ENCODE peak calls at places on chromosomes 5 and 9, in seven cellular contexts. One of them, this sample, is unnamed.

GRCh38 chr5:74374656-74375055 is 265.9 kb downstream of the ENC1 start:
- DNase-seq in HCT116: no peak
- DNase-seq in H1: no peak
- DNase-seq in HepG2: no peak
- DNase-seq in endothelial cell of umbilical vein: no peak
- DNase-seq in A549: no peak
- DNase-seq in K562: no peak
- DNase-seq in this sample: no peak

GRCh38 chr5:177447066-177447610 is 524 bp downstream of the PRR7 start:
- DNase-seq in endothelial cell of umbilical vein: no peak
- DNase-seq in A549: peak; percentile 77
- DNase-seq in HepG2: no peak
- DNase-seq in H1: peak; percentile 82
- DNase-seq in HCT116: no peak
- DNase-seq in K562: peak; percentile 81
- DNase-seq in this sample: peak; percentile 78

GRCh38 chr5:87020099-87020934 is 247.4 kb upstream of the RASA1 start:
- DNase-seq in HCT116: no peak
- DNase-seq in H1: no peak
- DNase-seq in endothelial cell of umbilical vein: no peak
- DNase-seq in A549: no peak
- DNase-seq in HepG2: no peak
- DNase-seq in K562: no peak
- DNase-seq in this sample: peak; percentile 31

GRCh38 chr9:26326473-26327044 is 566.0 kb downstream of the CAAP1 start:
- DNase-seq in HepG2: peak; percentile 44
- DNase-seq in H1: peak; percentile 51
- DNase-seq in HCT116: peak; percentile 15
- DNase-seq in endothelial cell of umbilical vein: peak; percentile 83
- DNase-seq in A549: peak; percentile 72
- DNase-seq in K562: no peak
- DNase-seq in this sample: peak; percentile 32

GRCh38 chr5:126454081-126454480 is 30.9 kb downstream of the GRAMD2B start:
- DNase-seq in HCT116: no peak
- DNase-seq in K562: no peak
- DNase-seq in endothelial cell of umbilical vein: no peak
- DNase-seq in HepG2: no peak
- DNase-seq in A549: no peak
- DNase-seq in H1: no peak
- DNase-seq in this sample: no peak

GRCh38 chr9:95920024-95920423 is 44.5 kb downstream of the ERCC6L2 start:
- DNase-seq in A549: no peak
- DNase-seq in H1: no peak
- DNase-seq in K562: no peak
- DNase-seq in endothelial cell of umbilical vein: no peak
- DNase-seq in HCT116: no peak
- DNase-seq in HepG2: no peak
- DNase-seq in this sample: peak; percentile 67

GRCh38 chr5:142131394-142131793 is 22.8 kb downstream of the NDFIP1 start:
- DNase-seq in A549: no peak
- DNase-seq in HCT116: no peak
- DNase-seq in endothelial cell of umbilical vein: no peak
- DNase-seq in K562: no peak
- DNase-seq in HepG2: no peak
- DNase-seq in H1: no peak
- DNase-seq in this sample: no peak

GRCh38 chr9:137307255-137308101 is 5.4 kb upstream of the NRARP start:
- DNase-seq in HepG2: no peak
- DNase-seq in K562: no peak
- DNase-seq in H1: peak; percentile 83
- DNase-seq in endothelial cell of umbilical vein: no peak
- DNase-seq in A549: no peak
- DNase-seq in HCT116: no peak
- DNase-seq in this sample: peak; percentile 64

GRCh38 chr9:12462861-12463260 is 230.3 kb upstream of the TYRP1 start:
- DNase-seq in K562: no peak
- DNase-seq in endothelial cell of umbilical vein: no peak
- DNase-seq in HCT116: no peak
- DNase-seq in A549: no peak
- DNase-seq in H1: no peak
- DNase-seq in HepG2: no peak
- DNase-seq in this sample: no peak

GRCh38 chr9:107216331-107216730 is 66.7 kb upstream of the RAD23B start:
- DNase-seq in H1: no peak
- DNase-seq in endothelial cell of umbilical vein: no peak
- DNase-seq in K562: no peak
- DNase-seq in A549: no peak
- DNase-seq in HCT116: no peak
- DNase-seq in HepG2: no peak
- DNase-seq in this sample: no peak

GRCh38 chr5:2204366-2205184 is 321.9 kb upstream of the IRX4 start:
- DNase-seq in H1: no peak
- DNase-seq in HCT116: no peak
- DNase-seq in endothelial cell of umbilical vein: no peak
- DNase-seq in K562: no peak
- DNase-seq in HepG2: no peak
- DNase-seq in A549: no peak
- DNase-seq in this sample: no peak

GRCh38 chr5:107968998-107969397 is 298.3 kb upstream of the EFNA5 start:
- DNase-seq in HepG2: no peak
- DNase-seq in H1: no peak
- DNase-seq in A549: no peak
- DNase-seq in K562: no peak
- DNase-seq in endothelial cell of umbilical vein: peak; percentile 72
- DNase-seq in HCT116: no peak
- DNase-seq in this sample: no peak

GRCh38 chr5:126516133-126516532 is 78.9 kb downstream of the ALDH7A1 start:
- DNase-seq in HepG2: no peak
- DNase-seq in endothelial cell of umbilical vein: no peak
- DNase-seq in H1: no peak
- DNase-seq in A549: no peak
- DNase-seq in K562: no peak
- DNase-seq in HCT116: no peak
- DNase-seq in this sample: no peak

GRCh38 chr5:146007270-146007669 is 70.9 kb downstream of the SH3RF2 start:
- DNase-seq in HepG2: peak; percentile 34
- DNase-seq in H1: no peak
- DNase-seq in A549: peak; percentile 21
- DNase-seq in endothelial cell of umbilical vein: no peak
- DNase-seq in K562: no peak
- DNase-seq in HCT116: peak; percentile 27
- DNase-seq in this sample: peak; percentile 60

GRCh38 chr5:130762031-130762430 is 403.0 kb downstream of the HINT1 start:
- DNase-seq in HepG2: no peak
- DNase-seq in K562: no peak
- DNase-seq in H1: no peak
- DNase-seq in HCT116: no peak
- DNase-seq in endothelial cell of umbilical vein: no peak
- DNase-seq in A549: no peak
- DNase-seq in this sample: no peak

GRCh38 chr5:40308867-40309266 is 370.8 kb upstream of the PTGER4 start:
- DNase-seq in HepG2: no peak
- DNase-seq in A549: no peak
- DNase-seq in K562: no peak
- DNase-seq in endothelial cell of umbilical vein: no peak
- DNase-seq in H1: no peak
- DNase-seq in HCT116: no peak
- DNase-seq in this sample: no peak

GRCh38 chr9:26112724-26113123 is 434.5 kb upstream of the TUSC1 start:
- DNase-seq in HCT116: no peak
- DNase-seq in H1: no peak
- DNase-seq in endothelial cell of umbilical vein: no peak
- DNase-seq in K562: no peak
- DNase-seq in HepG2: no peak
- DNase-seq in A549: no peak
- DNase-seq in this sample: no peak

DNA sequence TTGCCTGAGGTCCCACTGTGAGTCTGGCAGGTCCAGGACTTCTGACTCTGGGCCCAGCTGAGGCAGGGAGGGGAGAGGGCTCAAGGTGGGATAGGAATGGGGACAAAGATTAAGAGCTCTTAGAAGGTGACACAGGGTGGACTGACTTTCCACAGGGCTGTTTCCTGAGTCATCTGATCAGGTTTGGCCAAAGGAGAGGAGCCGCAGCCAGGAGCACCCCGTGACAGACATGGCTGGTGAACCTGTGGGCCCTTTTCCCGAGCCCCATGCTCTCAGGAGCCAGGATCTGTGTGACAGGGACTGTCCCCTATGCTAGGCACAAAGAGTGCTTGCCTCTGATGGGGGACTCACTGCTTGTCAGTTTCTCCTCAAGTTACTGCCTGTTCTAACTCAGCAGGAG is 37.8 kb downstream of the COL27A1 start:
- DNase-seq in A549: no peak
- DNase-seq in endothelial cell of umbilical vein: no peak
- DNase-seq in HepG2: no peak
- DNase-seq in H1: no peak
- DNase-seq in HCT116: no peak
- DNase-seq in K562: no peak
- DNase-seq in this sample: no peak
- TF ChIP-seq MAX in A549: no peak
- TF ChIP-seq MAX in endothelial cell of umbilical vein: no peak
- TF ChIP-seq MAX in HepG2: no peak
- TF ChIP-seq MAX in H1: no peak
- TF ChIP-seq MAX in HCT116: no peak
- TF ChIP-seq MAX in K562: no peak
- TF ChIP-seq MAX in this sample: no peak

GRCh38 chr5:66149950-66150349 is 5.8 kb downstream of the SREK1 start:
- DNase-seq in HepG2: no peak
- DNase-seq in H1: no peak
- DNase-seq in K562: no peak
- DNase-seq in endothelial cell of umbilical vein: no peak
- DNase-seq in A549: no peak
- DNase-seq in HCT116: no peak
- DNase-seq in this sample: peak; percentile 55

GRCh38 chr5:66145737-66146136 is 1.6 kb downstream of the SREK1 start:
- DNase-seq in HCT116: no peak
- DNase-seq in H1: no peak
- DNase-seq in HepG2: no peak
- DNase-seq in K562: no peak
- DNase-seq in A549: no peak
- DNase-seq in endothelial cell of umbilical vein: no peak
- DNase-seq in this sample: no peak

GRCh38 chr5:66151491-66151890 is 7.4 kb downstream of the SREK1 start:
- DNase-seq in K562: no peak
- DNase-seq in endothelial cell of umbilical vein: no peak
- DNase-seq in A549: peak; percentile 5
- DNase-seq in HepG2: no peak
- DNase-seq in H1: no peak
- DNase-seq in HCT116: no peak
- DNase-seq in this sample: no peak

GRCh38 chr5:66151030-66151429 is 6.9 kb downstream of the SREK1 start:
- DNase-seq in A549: no peak
- DNase-seq in H1: no peak
- DNase-seq in HCT116: no peak
- DNase-seq in K562: no peak
- DNase-seq in HepG2: no peak
- DNase-seq in endothelial cell of umbilical vein: no peak
- DNase-seq in this sample: no peak
- TF ChIP-seq CTCF in A549: no peak
- TF ChIP-seq CTCF in H1: no peak
- TF ChIP-seq CTCF in HCT116: no peak
- TF ChIP-seq CTCF in K562: no peak
- TF ChIP-seq CTCF in HepG2: no peak
- TF ChIP-seq CTCF in endothelial cell of umbilical vein: no peak
- TF ChIP-seq CTCF in this sample: no peak

GRCh38 chr5:6712136-6712581 is 1.1 kb upstream of the TENT4A start:
- DNase-seq in K562: peak; percentile 50
- DNase-seq in HepG2: peak; percentile 52
- DNase-seq in H1: peak; percentile 71
- DNase-seq in endothelial cell of umbilical vein: peak; percentile 60
- DNase-seq in A549: peak; percentile 66
- DNase-seq in HCT116: no peak
- DNase-seq in this sample: peak; percentile 78

GRCh38 chr5:6714221-6715041 is 1.2 kb downstream of the TENT4A start:
- DNase-seq in HepG2: no peak
- DNase-seq in endothelial cell of umbilical vein: peak; percentile 12
- DNase-seq in HCT116: no peak
- DNase-seq in A549: peak; percentile 16
- DNase-seq in H1: peak; percentile 50
- DNase-seq in K562: peak; percentile 72
- DNase-seq in this sample: peak; percentile 57

GRCh38 chr5:6712582-6713273 is 504 bp upstream of the TENT4A start:
- DNase-seq in HCT116: peak; percentile 89
- DNase-seq in HepG2: peak; percentile 92
- DNase-seq in endothelial cell of umbilical vein: peak; percentile 98
- DNase-seq in A549: peak; percentile 98
- DNase-seq in H1: peak; percentile 96
- DNase-seq in K562: peak; percentile 96
- DNase-seq in this sample: peak; percentile 97

GRCh38 chr5:6715271-6715670 is 2.0 kb downstream of the TENT4A start:
- DNase-seq in A549: no peak
- DNase-seq in endothelial cell of umbilical vein: no peak
- DNase-seq in K562: no peak
- DNase-seq in HCT116: no peak
- DNase-seq in H1: no peak
- DNase-seq in HepG2: no peak
- DNase-seq in this sample: no peak

DNA sequence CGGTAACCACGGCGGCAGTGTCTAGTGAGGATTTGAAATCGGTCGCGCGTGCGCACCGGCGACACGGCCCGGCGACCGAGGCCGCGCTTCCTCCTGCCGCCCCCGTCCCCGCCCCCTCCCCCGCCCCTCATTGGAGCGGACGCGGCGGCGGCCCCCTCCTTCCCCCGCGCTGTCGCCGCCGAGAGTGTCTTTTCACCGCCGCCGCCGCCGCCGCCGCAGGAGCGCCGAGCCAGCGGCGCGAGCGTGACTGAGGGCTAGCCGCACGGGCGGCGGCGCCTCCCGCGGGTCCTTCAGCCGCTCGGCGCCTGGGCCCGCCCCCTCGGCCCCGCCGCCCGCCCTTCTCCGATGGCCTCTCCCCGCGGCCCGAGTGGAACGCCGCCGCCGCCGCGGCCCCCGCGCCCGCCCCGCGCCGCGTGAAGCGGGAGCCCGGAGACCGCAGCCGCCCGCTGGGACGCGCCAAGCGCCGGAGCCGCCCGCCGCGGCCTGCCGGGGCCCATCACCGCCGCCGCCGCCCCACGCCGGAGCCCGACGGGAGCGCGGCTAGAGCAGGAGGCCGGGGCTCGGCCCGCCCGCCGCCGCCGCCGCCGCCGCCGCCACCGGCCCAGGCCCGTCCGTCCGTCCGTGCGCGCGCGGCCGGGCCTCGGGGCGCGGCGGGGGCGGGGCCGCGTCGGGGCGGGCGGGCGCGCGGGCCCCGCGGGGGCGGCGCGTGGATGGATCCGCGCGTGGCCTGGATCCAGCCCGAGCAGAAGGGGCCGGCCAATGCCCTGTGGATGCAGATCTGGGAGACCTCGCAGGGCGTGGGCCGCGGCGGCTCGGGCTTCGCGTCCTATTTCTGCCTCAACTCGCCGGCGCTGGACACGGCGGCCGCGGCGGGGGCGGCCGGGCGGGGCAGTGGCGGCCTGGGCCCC is at the start of gene TENT4A:
- DNase-seq in H1: peak; percentile 55
- DNase-seq in HepG2: no peak
- DNase-seq in A549: peak; percentile 6
- DNase-seq in endothelial cell of umbilical vein: no peak
- DNase-seq in K562: peak; percentile 98
- DNase-seq in HCT116: no peak
- DNase-seq in this sample: peak; percentile 33
- TF ChIP-seq POLR2A in H1: no peak
- TF ChIP-seq POLR2A in HepG2: no peak
- TF ChIP-seq POLR2A in A549: peak; percentile 20
- TF ChIP-seq POLR2A in endothelial cell of umbilical vein: no peak
- TF ChIP-seq POLR2A in K562: no peak
- TF ChIP-seq POLR2A in HCT116: no peak
- TF ChIP-seq POLR2A in this sample: no peak

GRCh38 chr9:126704157-126704941 is 90.6 kb downstream of the LMX1B start:
- DNase-seq in K562: peak; percentile 66
- DNase-seq in endothelial cell of umbilical vein: no peak
- DNase-seq in HepG2: no peak
- DNase-seq in A549: peak; percentile 60
- DNase-seq in HCT116: peak; percentile 29
- DNase-seq in H1: peak; percentile 47
- DNase-seq in this sample: peak; percentile 69
- TF ChIP-seq MAX in K562: no peak
- TF ChIP-seq MAX in endothelial cell of umbilical vein: no peak
- TF ChIP-seq MAX in HepG2: no peak
- TF ChIP-seq MAX in A549: no peak
- TF ChIP-seq MAX in HCT116: no peak
- TF ChIP-seq MAX in H1: no peak
- TF ChIP-seq MAX in this sample: no peak

This sample was measured in NB4.